ENCODE peak calls at places on chromosomes 7 and 10, in four cellular contexts. R is MCF 10A, P is mammary epithelial cell, E is left lung. Y is an unnamed sample.

GRCh38 chr10:102267748-102268147 is 22.4 kb downstream of the GBF1 start:
- DNase-seq in P (peak; percentile 60), E (no peak), R (peak; percentile 59), Y (no peak)

GRCh38 chr7:81604075-81604807 is 165.6 kb downstream of the HGF start:
- DNase-seq in R (peak; percentile 15), E (no peak), P (no peak), Y (no peak)

GRCh38 chr10:99370993-99371392 is 41.8 kb downstream of the CNNM1 start:
- DNase-seq in E (no peak), P (peak; percentile 25), R (peak; percentile 43), Y (peak; percentile 50)

GRCh38 chr10:103967433-103968142 is 648 bp downstream of the SLK start:
- DNase-seq in R (peak; percentile 52), P (peak; percentile 42), E (no peak), Y (peak; percentile 72)

GRCh38 chr10:103448751-103449150 is 3.4 kb downstream of the CALHM2 start:
- DNase-seq in P (peak; percentile 73), E (peak; percentile 64), R (peak; percentile 75), Y (no peak)

GRCh38 chr7:124566576-124566975 is 199.0 kb downstream of the GPR37 start:
- DNase-seq in P (peak; percentile 75), E (no peak), R (peak; percentile 98), Y (no peak)

GRCh38 chr10:58152698-58153263 is 114.9 kb downstream of the IPMK start:
- DNase-seq in P (peak; percentile 52), E (no peak), R (peak; percentile 80), Y (peak; percentile 28)

GRCh38 chr7:127177156-127177555 is 75.6 kb downstream of the GRM8 start:
- DNase-seq in P (peak; percentile 13), R (no peak), E (no peak), Y (no peak)

GRCh38 chr7:73718905-73719805 is at the start of gene STX1A:
- DNase-seq in E (peak; percentile 73), P (peak; percentile 58), R (peak; percentile 73), Y (peak; percentile 97)

GRCh38 chr10:71390435-71390820 is 6.3 kb upstream of the CDH23 start:
- DNase-seq in E (no peak), P (no peak), R (no peak), Y (no peak)

GRCh38 chr7:21507627-21508343 is 35.1 kb upstream of the DNAH11 start:
- DNase-seq in P (peak; percentile 28), E (peak; percentile 37), R (peak; percentile 58), Y (no peak)

GRCh38 chr10:35824704-35825103 is 182.6 kb upstream of the FZD8 start:
- DNase-seq in P (no peak), R (no peak), E (no peak), Y (no peak)

GRCh38 chr10:35821339-35821911 is 179.3 kb upstream of the FZD8 start:
- DNase-seq in P (peak; percentile 53), E (no peak), R (peak; percentile 8), Y (peak; percentile 19)

GRCh38 chr10:35819011-35819410 is 176.9 kb upstream of the FZD8 start:
- DNase-seq in E (no peak), P (no peak), R (no peak), Y (no peak)

GRCh38 chr10:35819736-35820135 is 177.6 kb upstream of the FZD8 start:
- DNase-seq in R (no peak), P (no peak), E (no peak), Y (no peak)

DNA sequence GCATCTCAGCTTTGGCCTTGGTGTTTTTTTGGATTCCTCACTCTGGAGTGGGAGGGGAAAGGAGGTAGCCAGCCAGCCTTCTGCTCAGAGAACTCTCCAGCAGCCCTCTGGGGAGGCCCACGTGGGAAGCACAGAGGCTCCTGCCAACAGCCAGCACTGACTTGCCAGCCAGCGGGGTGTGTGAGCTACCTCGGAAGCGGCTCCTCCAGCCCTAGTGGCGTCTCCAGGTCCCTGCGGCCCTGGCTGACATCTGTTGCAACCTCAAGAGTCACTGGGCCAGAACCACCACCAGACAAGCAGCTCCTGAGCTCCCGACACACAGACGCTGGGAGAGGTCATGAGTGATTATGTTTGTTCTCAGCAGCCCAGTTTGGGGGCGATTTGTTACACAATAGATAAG is 180.2 kb upstream of the FZD8 start:
- DNase-seq in P (peak; percentile 77), E (peak; percentile 57), R (peak; percentile 58), Y (no peak)
- TF ChIP-seq CTCF in P (peak; percentile 46), E (no peak), R (no peak), Y (no peak)

DNA sequence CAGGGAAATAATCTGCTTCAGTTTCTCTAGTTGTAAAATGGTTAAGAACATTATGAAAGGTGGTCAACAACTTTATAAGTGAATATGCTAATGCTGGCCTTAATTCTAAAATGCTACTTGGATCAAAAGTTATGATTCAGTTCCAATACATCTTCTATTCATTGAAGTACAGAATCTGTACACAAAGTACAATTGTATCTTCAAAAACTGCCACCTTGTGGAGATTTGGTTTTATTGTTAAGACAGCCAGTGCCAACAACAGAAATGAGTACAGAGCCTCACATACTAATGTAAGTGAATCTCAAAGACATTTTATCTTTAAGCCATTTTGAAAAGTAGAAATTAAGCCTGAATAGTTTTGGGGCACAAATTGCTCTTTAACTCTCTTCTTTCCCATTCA is 194.0 kb downstream of the CFTR start:
- DNase-seq in R (peak; percentile 37), P (peak; percentile 37), E (no peak), Y (peak; percentile 31)
- TF ChIP-seq CTCF in R (peak; percentile 21), P (peak; percentile 8), E (no peak), Y (peak; percentile 31)

GRCh38 chr10:12251581-12251980 is 55.6 kb downstream of the CDC123 start:
- DNase-seq in R (no peak), P (no peak), E (no peak), Y (no peak)

GRCh38 chr10:12250181-12250580 is 54.2 kb downstream of the CDC123 start:
- DNase-seq in R (no peak), E (no peak), P (no peak), Y (no peak)

GRCh38 chr10:12255048-12255447 is 59.1 kb downstream of the CDC123 start:
- DNase-seq in R (no peak), E (no peak), P (no peak), Y (no peak)

DNA sequence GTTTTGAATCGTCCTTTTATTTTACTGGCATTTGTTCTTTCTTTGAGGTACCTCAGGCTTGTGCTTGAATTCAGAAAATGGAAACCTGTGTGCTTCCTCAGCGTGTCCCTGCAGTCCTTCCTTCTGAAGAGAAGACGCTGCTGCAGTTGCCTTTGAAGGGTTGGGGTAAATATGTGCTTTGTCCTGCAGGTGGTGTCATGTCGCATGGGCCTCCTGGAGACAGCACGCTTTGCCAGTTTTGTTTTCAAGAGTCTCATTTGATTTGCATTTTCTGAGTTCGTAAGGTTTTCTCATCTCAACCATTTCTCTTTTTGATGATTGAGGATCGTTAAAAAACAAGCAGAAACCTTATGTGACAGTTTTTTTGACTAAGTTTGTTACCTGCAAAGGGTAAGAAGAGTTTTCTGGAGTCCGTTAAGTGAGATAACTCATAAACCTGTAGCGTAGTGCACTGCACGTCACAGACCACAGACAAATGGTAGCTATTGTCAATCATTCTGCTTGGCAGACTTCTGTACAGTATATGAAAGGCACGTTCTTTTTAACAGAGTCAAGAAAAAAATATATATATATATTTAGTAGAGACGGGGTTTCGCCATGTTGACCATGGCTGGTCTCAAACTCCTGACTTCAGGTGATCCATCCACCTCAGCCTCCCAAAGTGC is 57.0 kb downstream of the CDC123 start:
- DNase-seq in E (no peak), R (no peak), P (no peak), Y (peak; percentile 55)
- TF ChIP-seq CTCF in E (no peak), R (no peak), P (peak; percentile 7), Y (peak; percentile 62)

DNA sequence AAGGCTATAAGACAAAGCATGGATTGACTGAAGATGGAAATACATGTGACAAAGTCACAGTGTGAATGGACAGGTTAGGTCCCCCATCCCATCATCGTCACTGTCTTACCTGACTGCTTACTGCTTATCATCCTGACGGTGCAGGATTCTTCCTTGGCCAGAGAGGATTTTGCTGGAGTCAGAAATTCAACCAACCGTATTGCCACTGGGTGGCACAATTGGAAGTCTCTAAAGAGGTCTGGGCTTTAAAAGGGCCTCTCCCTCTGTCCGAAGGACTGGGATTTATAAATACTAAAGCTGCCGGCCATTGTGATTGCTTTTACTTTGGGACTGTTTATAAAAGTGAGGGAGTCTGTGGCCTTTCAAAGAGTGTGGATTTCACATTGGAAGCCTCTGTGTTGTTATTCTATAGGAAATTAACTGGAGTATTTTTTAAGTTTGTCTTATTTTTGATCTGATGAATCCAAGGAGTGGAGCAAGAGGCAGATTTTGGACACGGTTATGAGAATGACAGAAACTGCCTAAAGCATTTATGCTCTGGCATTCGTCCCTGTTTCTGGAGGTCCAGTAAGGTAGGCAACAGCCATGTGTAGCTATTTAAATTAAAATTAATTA is 113.3 kb upstream of the CREB5 start:
- DNase-seq in R (peak; percentile 78), E (no peak), P (peak; percentile 60), Y (no peak)
- TF ChIP-seq CTCF in R (peak; percentile 48), E (peak; percentile 20), P (peak; percentile 54), Y (peak; percentile 14)

DNA sequence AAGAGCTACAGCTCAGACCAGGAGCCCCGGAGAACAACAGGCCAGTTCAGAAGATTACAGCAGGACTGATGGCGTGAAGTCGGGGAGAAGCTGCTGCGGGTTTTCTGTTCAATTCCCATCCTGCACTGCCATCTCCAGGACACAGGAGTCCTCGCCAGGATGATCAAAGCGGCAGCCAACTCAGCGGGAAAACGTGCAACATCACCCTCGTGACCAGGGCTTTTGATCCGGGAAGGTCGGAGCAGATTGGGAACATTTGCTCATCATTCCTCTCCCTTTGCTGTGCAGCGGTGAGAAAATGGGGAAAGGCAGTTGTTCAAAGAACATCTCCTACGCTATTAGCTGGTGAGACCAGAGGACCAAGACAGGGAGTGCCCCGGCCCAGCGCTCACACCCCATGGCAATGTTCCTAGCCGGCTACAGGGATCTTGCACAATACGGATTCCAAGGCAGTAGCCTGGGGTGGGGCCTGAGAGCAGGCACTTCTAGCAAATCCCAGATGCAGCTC is 50.4 kb upstream of the FOXK1 start:
- DNase-seq in P (peak; percentile 87), R (peak; percentile 95), E (peak; percentile 83), Y (no peak)
- TF ChIP-seq CTCF in P (peak; percentile 74), R (peak; percentile 82), E (peak; percentile 38), Y (no peak)

DNA sequence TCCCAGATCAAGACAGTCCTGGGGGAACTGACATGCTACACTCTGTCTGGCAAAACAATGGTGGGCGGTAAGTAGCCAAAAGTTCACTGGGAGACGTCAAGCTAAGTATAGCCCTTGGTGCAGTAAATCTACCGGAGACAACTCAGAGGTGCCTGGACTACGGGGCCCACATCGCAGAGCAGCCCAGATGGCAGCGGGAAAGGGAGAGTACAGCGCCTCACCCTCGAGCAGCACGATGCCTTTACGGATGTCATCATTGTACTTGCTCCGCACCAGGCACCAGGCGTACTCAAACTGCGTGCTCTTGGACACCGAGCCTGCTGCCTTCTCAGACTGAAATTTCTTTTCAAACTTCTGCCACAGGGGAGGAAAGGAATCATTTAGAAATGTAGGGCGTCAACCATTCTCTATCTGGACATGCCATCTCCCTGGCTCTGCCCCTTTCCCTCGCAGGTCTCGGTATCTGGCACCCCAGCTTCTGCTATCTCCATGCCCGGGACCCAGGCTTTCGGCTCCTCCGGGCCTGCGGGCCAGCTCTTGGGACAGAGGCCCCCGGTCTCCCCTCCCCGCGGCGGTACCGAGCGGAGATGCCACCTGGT is 996 bp downstream of the FIS1 start:
- DNase-seq in R (no peak), E (no peak), P (no peak), Y (peak; percentile 11)
- TF ChIP-seq CTCF in R (peak; percentile 76), E (no peak), P (no peak), Y (no peak)